ENCODE peak calls at places on chromosome 9, in six cellular contexts. One of them, this sample, is unnamed.

GRCh38 chr9:112252194-112252593 is 77.1 kb upstream of the SUSD1 start:
- DNase-seq in IMR-90: no peak
- DNase-seq in mesenchymal stem cell: no peak
- DNase-seq in H9: no peak
- DNase-seq in neuronal stem cell: no peak
- DNase-seq in trophoblast cell: no peak
- DNase-seq in this sample: no peak

GRCh38 chr9:137542486-137542885 is 7.7 kb downstream of the PNPLA7 start:
- DNase-seq in IMR-90: no peak
- DNase-seq in mesenchymal stem cell: no peak
- DNase-seq in H9: no peak
- DNase-seq in neuronal stem cell: no peak
- DNase-seq in trophoblast cell: no peak
- DNase-seq in this sample: no peak

GRCh38 chr9:81456431-81456970 is 232.8 kb downstream of the TLE1 start:
- DNase-seq in IMR-90: peak
- DNase-seq in mesenchymal stem cell: peak
- DNase-seq in H9: no peak
- DNase-seq in neuronal stem cell: no peak
- DNase-seq in trophoblast cell: peak
- DNase-seq in this sample: no peak

GRCh38 chr9:117782931-117783788 is 79.0 kb downstream of the TLR4 start:
- DNase-seq in IMR-90: no peak
- DNase-seq in mesenchymal stem cell: peak
- DNase-seq in H9: peak
- DNase-seq in neuronal stem cell: peak
- DNase-seq in trophoblast cell: peak
- DNase-seq in this sample: peak

GRCh38 chr9:87076825-87077224 is 129.5 kb upstream of the GAS1 start:
- DNase-seq in IMR-90: peak
- DNase-seq in mesenchymal stem cell: no peak
- DNase-seq in H9: no peak
- DNase-seq in neuronal stem cell: no peak
- DNase-seq in trophoblast cell: peak
- DNase-seq in this sample: no peak

GRCh38 chr9:129242971-129243561 is 65.0 kb upstream of the IER5L start:
- DNase-seq in IMR-90: peak
- DNase-seq in mesenchymal stem cell: peak
- DNase-seq in H9: no peak
- DNase-seq in neuronal stem cell: no peak
- DNase-seq in trophoblast cell: peak
- DNase-seq in this sample: no peak

GRCh38 chr9:130992059-130993032 is 16.6 kb upstream of the LAMC3 start:
- DNase-seq in IMR-90: no peak
- DNase-seq in mesenchymal stem cell: no peak
- DNase-seq in H9: peak
- DNase-seq in neuronal stem cell: no peak
- DNase-seq in trophoblast cell: peak
- DNase-seq in this sample: peak

GRCh38 chr9:115531410-115532130 is 413.6 kb upstream of the TNC start:
- DNase-seq in IMR-90: peak
- DNase-seq in mesenchymal stem cell: peak
- DNase-seq in H9: no peak
- DNase-seq in neuronal stem cell: no peak
- DNase-seq in trophoblast cell: peak
- DNase-seq in this sample: no peak

GRCh38 chr9:99822596-99823391 is 1.1 kb downstream of the NR4A3 start:
- DNase-seq in IMR-90: peak
- DNase-seq in mesenchymal stem cell: peak
- DNase-seq in H9: peak
- DNase-seq in neuronal stem cell: peak
- DNase-seq in trophoblast cell: peak
- DNase-seq in this sample: peak

GRCh38 chr9:131608469-131609115 is 63.3 kb downstream of the PRRT1B start:
- DNase-seq in IMR-90: peak
- DNase-seq in mesenchymal stem cell: peak
- DNase-seq in H9: peak
- DNase-seq in neuronal stem cell: peak
- DNase-seq in trophoblast cell: peak
- DNase-seq in this sample: peak

GRCh38 chr9:13279284-13280162 is at the start of gene MPDZ:
- DNase-seq in IMR-90: peak
- DNase-seq in mesenchymal stem cell: peak
- DNase-seq in H9: peak
- DNase-seq in neuronal stem cell: peak
- DNase-seq in trophoblast cell: peak
- DNase-seq in this sample: peak

GRCh38 chr9:19050637-19051591 is 1.7 kb downstream of the RRAGA start:
- DNase-seq in IMR-90: no peak
- DNase-seq in mesenchymal stem cell: no peak
- DNase-seq in H9: no peak
- DNase-seq in neuronal stem cell: no peak
- DNase-seq in trophoblast cell: peak
- DNase-seq in this sample: no peak

GRCh38 chr9:92100237-92100911 is 14.8 kb downstream of the SPTLC1 start:
- DNase-seq in IMR-90: peak
- DNase-seq in mesenchymal stem cell: peak
- DNase-seq in H9: no peak
- DNase-seq in neuronal stem cell: no peak
- DNase-seq in trophoblast cell: peak
- DNase-seq in this sample: peak

GRCh38 chr9:136481558-136481957 is 1.3 kb downstream of the SEC16A start:
- DNase-seq in IMR-90: no peak
- DNase-seq in mesenchymal stem cell: peak
- DNase-seq in H9: no peak
- DNase-seq in neuronal stem cell: no peak
- DNase-seq in trophoblast cell: peak
- DNase-seq in this sample: no peak
- H4K91ac ChIP-seq in IMR-90: no peak
- H4K91ac ChIP-seq in mesenchymal stem cell: peak
- H4K91ac ChIP-seq in H9: no peak
- H4K91ac ChIP-seq in neuronal stem cell: no peak
- H4K91ac ChIP-seq in trophoblast cell: no peak
- H4K91ac ChIP-seq in this sample: no peak

GRCh38 chr9:32502459-32502858 is 23.5 kb downstream of the RIGI start:
- DNase-seq in IMR-90: peak
- DNase-seq in mesenchymal stem cell: peak
- DNase-seq in H9: no peak
- DNase-seq in neuronal stem cell: no peak
- DNase-seq in trophoblast cell: peak
- DNase-seq in this sample: no peak
- H4K91ac ChIP-seq in IMR-90: no peak
- H4K91ac ChIP-seq in mesenchymal stem cell: no peak
- H4K91ac ChIP-seq in H9: no peak
- H4K91ac ChIP-seq in neuronal stem cell: no peak
- H4K91ac ChIP-seq in trophoblast cell: no peak
- H4K91ac ChIP-seq in this sample: no peak

GRCh38 chr9:109241931-109242330 is 74.9 kb upstream of the FRRS1L start:
- DNase-seq in IMR-90: no peak
- DNase-seq in mesenchymal stem cell: no peak
- DNase-seq in H9: no peak
- DNase-seq in neuronal stem cell: no peak
- DNase-seq in trophoblast cell: no peak
- DNase-seq in this sample: no peak
- H4K91ac ChIP-seq in IMR-90: no peak
- H4K91ac ChIP-seq in mesenchymal stem cell: no peak
- H4K91ac ChIP-seq in H9: no peak
- H4K91ac ChIP-seq in neuronal stem cell: no peak
- H4K91ac ChIP-seq in trophoblast cell: no peak
- H4K91ac ChIP-seq in this sample: no peak

GRCh38 chr9:103371152-103371551 is 376.0 kb downstream of the CYLC2 start:
- DNase-seq in IMR-90: no peak
- DNase-seq in mesenchymal stem cell: no peak
- DNase-seq in H9: no peak
- DNase-seq in neuronal stem cell: no peak
- DNase-seq in trophoblast cell: no peak
- DNase-seq in this sample: no peak
- H4K91ac ChIP-seq in IMR-90: no peak
- H4K91ac ChIP-seq in mesenchymal stem cell: no peak
- H4K91ac ChIP-seq in H9: no peak
- H4K91ac ChIP-seq in neuronal stem cell: no peak
- H4K91ac ChIP-seq in trophoblast cell: no peak
- H4K91ac ChIP-seq in this sample: no peak

GRCh38 chr9:116736406-116736805 is 49.3 kb downstream of the TRIM32 start:
- DNase-seq in IMR-90: no peak
- DNase-seq in mesenchymal stem cell: no peak
- DNase-seq in H9: no peak
- DNase-seq in neuronal stem cell: no peak
- DNase-seq in trophoblast cell: no peak
- DNase-seq in this sample: no peak

GRCh38 chr9:116737137-116737546 is 50.0 kb downstream of the TRIM32 start:
- DNase-seq in IMR-90: peak
- DNase-seq in mesenchymal stem cell: peak
- DNase-seq in H9: peak
- DNase-seq in neuronal stem cell: peak
- DNase-seq in trophoblast cell: peak
- DNase-seq in this sample: peak

GRCh38 chr9:116733010-116733641 is 46.0 kb downstream of the TRIM32 start:
- DNase-seq in IMR-90: no peak
- DNase-seq in mesenchymal stem cell: no peak
- DNase-seq in H9: no peak
- DNase-seq in neuronal stem cell: no peak
- DNase-seq in trophoblast cell: no peak
- DNase-seq in this sample: no peak
- H4K91ac ChIP-seq in IMR-90: no peak
- H4K91ac ChIP-seq in mesenchymal stem cell: no peak
- H4K91ac ChIP-seq in H9: no peak
- H4K91ac ChIP-seq in neuronal stem cell: no peak
- H4K91ac ChIP-seq in trophoblast cell: no peak
- H4K91ac ChIP-seq in this sample: no peak

GRCh38 chr9:7209051-7209450 is 451.3 kb downstream of the KDM4C start:
- DNase-seq in IMR-90: no peak
- DNase-seq in mesenchymal stem cell: no peak
- DNase-seq in H9: no peak
- DNase-seq in neuronal stem cell: no peak
- DNase-seq in trophoblast cell: no peak
- DNase-seq in this sample: no peak
- H4K91ac ChIP-seq in IMR-90: no peak
- H4K91ac ChIP-seq in mesenchymal stem cell: no peak
- H4K91ac ChIP-seq in H9: no peak
- H4K91ac ChIP-seq in neuronal stem cell: no peak
- H4K91ac ChIP-seq in trophoblast cell: no peak
- H4K91ac ChIP-seq in this sample: no peak

GRCh38 chr9:135065151-135065550 is 22.3 kb upstream of the OLFM1 start:
- DNase-seq in IMR-90: no peak
- DNase-seq in mesenchymal stem cell: no peak
- DNase-seq in H9: peak
- DNase-seq in neuronal stem cell: no peak
- DNase-seq in trophoblast cell: no peak
- DNase-seq in this sample: no peak

GRCh38 chr9:135060461-135061116 is 26.9 kb upstream of the OLFM1 start:
- DNase-seq in IMR-90: no peak
- DNase-seq in mesenchymal stem cell: no peak
- DNase-seq in H9: peak
- DNase-seq in neuronal stem cell: no peak
- DNase-seq in trophoblast cell: no peak
- DNase-seq in this sample: no peak

GRCh38 chr9:135062254-135062653 is 25.2 kb upstream of the OLFM1 start:
- DNase-seq in IMR-90: no peak
- DNase-seq in mesenchymal stem cell: no peak
- DNase-seq in H9: no peak
- DNase-seq in neuronal stem cell: no peak
- DNase-seq in trophoblast cell: no peak
- DNase-seq in this sample: no peak

GRCh38 chr9:135065804-135066203 is 21.7 kb upstream of the OLFM1 start:
- DNase-seq in IMR-90: no peak
- DNase-seq in mesenchymal stem cell: no peak
- DNase-seq in H9: peak
- DNase-seq in neuronal stem cell: no peak
- DNase-seq in trophoblast cell: no peak
- DNase-seq in this sample: no peak

DNA sequence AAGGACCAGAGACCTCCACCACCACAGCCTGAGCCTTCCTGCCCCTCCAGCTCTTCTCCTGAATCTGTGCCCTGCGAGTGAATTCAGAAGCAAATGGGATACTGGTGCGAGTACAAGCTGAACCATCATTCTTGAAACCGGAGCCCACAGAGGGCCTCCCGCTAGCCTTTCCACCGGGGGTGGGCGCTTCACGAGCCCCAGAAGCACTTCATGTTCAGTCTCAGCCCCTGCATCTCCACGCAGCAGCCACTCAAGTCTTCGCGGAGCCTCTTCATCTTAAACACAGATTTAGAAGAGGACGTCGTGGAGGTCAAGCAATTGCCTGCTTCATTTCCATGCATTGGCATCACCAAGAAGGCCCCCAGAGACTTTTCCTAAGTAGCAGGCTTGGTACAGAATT is 26.0 kb upstream of the OLFM1 start:
- DNase-seq in IMR-90: no peak
- DNase-seq in mesenchymal stem cell: no peak
- DNase-seq in H9: peak
- DNase-seq in neuronal stem cell: no peak
- DNase-seq in trophoblast cell: no peak
- DNase-seq in this sample: no peak
- H4K91ac ChIP-seq in IMR-90: no peak
- H4K91ac ChIP-seq in mesenchymal stem cell: no peak
- H4K91ac ChIP-seq in H9: no peak
- H4K91ac ChIP-seq in neuronal stem cell: no peak
- H4K91ac ChIP-seq in trophoblast cell: no peak
- H4K91ac ChIP-seq in this sample: no peak

GRCh38 chr9:106775960-106776359 is 87.0 kb upstream of the ZNF462 start:
- DNase-seq in IMR-90: no peak
- DNase-seq in mesenchymal stem cell: no peak
- DNase-seq in H9: no peak
- DNase-seq in neuronal stem cell: no peak
- DNase-seq in trophoblast cell: no peak
- DNase-seq in this sample: no peak
- H4K91ac ChIP-seq in IMR-90: no peak
- H4K91ac ChIP-seq in mesenchymal stem cell: no peak
- H4K91ac ChIP-seq in H9: no peak
- H4K91ac ChIP-seq in neuronal stem cell: no peak
- H4K91ac ChIP-seq in trophoblast cell: no peak
- H4K91ac ChIP-seq in this sample: no peak

This sample was measured in H1.